ENCODE peak calls at places on chromosomes 1 and 21, in ten cellular contexts. J, U, X, S, W, T, R, P, E and B are unnamed samples.

GRCh38 chr1:119001181-119002018 is 13.3 kb upstream of the TBX15 start:
- DNase-seq in J (no peak), U (peak; percentile 29), X (no peak), S (no peak), W (no peak), T (no peak), R (no peak), P (no peak), E (no peak), B (no peak)

GRCh38 chr1:237470712-237471310 is 419.9 kb downstream of the ZP4 start:
- DNase-seq in J (peak; percentile 52), U (peak; percentile 89), X (no peak), S (no peak), W (no peak), T (no peak), R (peak; percentile 12), P (peak; percentile 2), E (peak; percentile 4), B (no peak)

GRCh38 chr21:42106425-42106824 is 35.3 kb downstream of the UMODL1 start:
- DNase-seq in J (no peak), U (no peak), X (no peak), S (no peak), W (no peak), T (no peak), R (no peak), P (no peak), E (no peak), B (no peak)

GRCh38 chr1:161038523-161039153 is at the start of gene TSTD1:
- DNase-seq in J (peak; percentile 78), U (no peak), X (no peak), S (peak; percentile 89), W (no peak), T (peak; percentile 81), R (peak; percentile 89), P (peak; percentile 53), E (peak; percentile 72), B (no peak)

GRCh38 chr1:164361927-164362326 is 197.1 kb upstream of the PBX1 start:
- DNase-seq in J (no peak), U (no peak), X (no peak), S (no peak), W (no peak), T (no peak), R (no peak), P (no peak), E (no peak), B (no peak)

GRCh38 chr1:39976732-39977131 is 21.8 kb downstream of the MFSD2A start:
- DNase-seq in J (no peak), U (no peak), X (no peak), S (no peak), W (no peak), T (no peak), R (no peak), P (no peak), E (no peak), B (peak; percentile 21)

GRCh38 chr1:22229374-22229773 is 86.5 kb upstream of the WNT4 start:
- DNase-seq in J (no peak), U (peak; percentile 77), X (no peak), S (no peak), W (no peak), T (no peak), R (peak; percentile 27), P (no peak), E (no peak), B (peak; percentile 34)

GRCh38 chr1:147167361-147167760 is 4.9 kb downstream of the PRKAB2 start:
- DNase-seq in J (no peak), U (peak; percentile 74), X (peak; percentile 92), S (no peak), W (no peak), T (no peak), R (peak; percentile 78), P (no peak), E (no peak), B (peak; percentile 94)